ENCODE peak calls at places on chromosomes 12 and 14, in six cellular contexts. Z is A549, K is K562, B is endothelial cell of umbilical vein, D is HepG2, A is NB4. J is an unnamed sample.

GRCh38 chr14:65846469-65846868 is 433.9 kb downstream of the FUT8 start:
- DNase-seq in K (no peak), A (peak), D (no peak), Z (no peak), B (no peak), J (no peak)

GRCh38 chr12:52622349-52622748 is 4.0 kb upstream of the KRT73 start:
- DNase-seq in D (no peak), K (no peak), A (no peak), B (no peak), Z (no peak), J (no peak)

GRCh38 chr12:67366530-67367196 is 97.5 kb downstream of the CAND1 start:
- DNase-seq in Z (no peak), K (no peak), B (no peak), D (no peak), A (no peak), J (no peak)

GRCh38 chr12:89783321-89784060 is 74.9 kb upstream of the ATP2B1 start:
- DNase-seq in A (peak), D (no peak), B (peak), Z (no peak), K (no peak), J (no peak)

GRCh38 chr14:79658224-79658623 is 553.1 kb downstream of the DIO2 start:
- DNase-seq in A (no peak), D (no peak), Z (no peak), K (no peak), B (no peak), J (no peak)

GRCh38 chr14:99603471-99603933 is 505 bp downstream of the CCDC85C start:
- DNase-seq in A (peak), B (peak), D (no peak), K (no peak), Z (no peak), J (no peak)

GRCh38 chr12:126437934-126438333 is 1372.7 kb downstream of the AACS start:
- DNase-seq in Z (no peak), K (no peak), D (no peak), A (no peak), B (no peak), J (no peak)

GRCh38 chr12:110670161-110670701 is 18.7 kb downstream of the HVCN1 start:
- DNase-seq in K (no peak), Z (no peak), B (no peak), A (no peak), D (no peak), J (peak)

GRCh38 chr12:51191516-51192283 is 18.8 kb upstream of the TFCP2 start:
- DNase-seq in D (no peak), K (no peak), B (no peak), Z (no peak), A (no peak), J (no peak)

GRCh38 chr14:33918256-33918655 is 32.6 kb downstream of the EGLN3 start:
- DNase-seq in K (no peak), B (no peak), D (no peak), A (peak), Z (no peak), J (no peak)

GRCh38 chr14:59904184-59904583 is 15.8 kb upstream of the LRRC9 start:
- DNase-seq in K (no peak), A (no peak), Z (no peak), D (no peak), B (no peak), J (no peak)
- TF ChIP-seq MYC in K (no peak), A (no peak), Z (no peak), D (no peak), B (no peak), J (no peak)

GRCh38 chr14:68664225-68664681 is 128.6 kb downstream of the ZFP36L1 start:
- DNase-seq in K (no peak), D (no peak), B (no peak), A (no peak), Z (no peak), J (peak)

GRCh38 chr14:68665116-68665515 is 127.8 kb downstream of the ZFP36L1 start:
- DNase-seq in K (no peak), Z (no peak), A (no peak), D (no peak), B (peak), J (no peak)

GRCh38 chr14:68661226-68662225 is 131.3 kb downstream of the ZFP36L1 start:
- DNase-seq in B (no peak), K (no peak), A (no peak), Z (no peak), D (no peak), J (no peak)

GRCh38 chr14:68662395-68662794 is 130.5 kb downstream of the ZFP36L1 start:
- DNase-seq in B (no peak), K (no peak), D (no peak), A (no peak), Z (no peak), J (no peak)

GRCh38 chr14:68663385-68664076 is 129.3 kb downstream of the ZFP36L1 start:
- DNase-seq in B (no peak), A (no peak), Z (no peak), K (no peak), D (no peak), J (peak)
- TF ChIP-seq MYC in B (no peak), A (no peak), Z (no peak), K (no peak), D (no peak), J (no peak)

GRCh38 chr14:77830692-77831091 is 30.8 kb downstream of the ADCK1 start:
- DNase-seq in K (no peak), Z (no peak), A (no peak), D (peak), B (no peak), J (no peak)

GRCh38 chr14:77822741-77823140 is 22.8 kb downstream of the ADCK1 start:
- DNase-seq in D (no peak), B (no peak), K (no peak), Z (no peak), A (no peak), J (no peak)

GRCh38 chr14:77822307-77822706 is 22.4 kb downstream of the ADCK1 start:
- DNase-seq in B (no peak), A (no peak), Z (no peak), D (no peak), K (peak), J (no peak)

GRCh38 chr14:77823378-77823777 is 23.5 kb downstream of the ADCK1 start:
- DNase-seq in Z (no peak), A (no peak), D (no peak), B (no peak), K (no peak), J (no peak)

DNA sequence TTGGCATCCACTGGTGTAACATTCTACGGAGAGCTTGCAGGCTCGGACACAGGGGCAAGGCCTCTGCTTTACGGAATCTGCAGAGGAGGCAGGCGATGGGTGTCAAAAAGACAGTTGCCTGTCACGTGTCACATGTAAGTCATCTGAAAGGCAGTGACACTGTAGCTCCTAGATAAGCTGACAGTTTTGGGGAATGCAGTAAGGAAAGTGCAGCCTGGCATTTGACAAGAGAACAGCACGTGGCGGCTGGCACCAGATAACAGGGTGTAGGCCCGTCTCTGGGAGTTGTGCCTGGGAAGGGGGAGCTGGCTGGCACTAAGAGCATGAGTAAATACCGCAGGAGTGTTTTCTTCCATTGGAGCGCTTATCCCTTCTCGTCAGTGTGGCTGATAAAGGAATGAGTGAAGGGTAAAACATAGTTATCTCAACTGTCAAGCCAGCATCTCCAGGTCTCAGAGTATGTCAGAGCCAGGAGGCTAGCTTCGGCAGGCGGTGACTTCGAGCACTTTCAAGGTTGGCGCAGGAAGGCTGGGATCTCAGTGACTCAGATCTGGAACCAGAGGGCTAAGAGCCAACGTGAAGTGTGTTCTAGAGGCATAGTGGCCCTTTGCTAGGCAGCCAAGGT is 26.1 kb downstream of the ADCK1 start:
- DNase-seq in Z (no peak), D (no peak), K (peak), B (no peak), A (no peak), J (no peak)
- TF ChIP-seq MYC in Z (no peak), D (no peak), K (peak), B (no peak), A (no peak), J (no peak)

GRCh38 chr12:104083769-104084475 is 19.6 kb downstream of the HCFC2 start:
- DNase-seq in A (no peak), K (no peak), Z (no peak), B (no peak), D (no peak), J (peak)
- TF ChIP-seq MYC in A (no peak), K (no peak), Z (no peak), B (no peak), D (no peak), J (no peak)

J was measured in GM12878.